ENCODE peak calls at places on chromosomes 13 and 19, in six cellular contexts. One of them, this sample, is unnamed.
A peak's percentile ranks its signal among the peaks of the same experiment; 100 is the strongest.

GRCh38 chr19:17950310-17951150 is 16.4 kb upstream of the KCNN1 start:
- ATAC-seq in GM12878: peak; percentile 9
- ATAC-seq in K562: no peak
- ATAC-seq in upper lobe of left lung: no peak
- ATAC-seq in HepG2: no peak
- ATAC-seq in A549: peak; percentile 22
- ATAC-seq in this sample: no peak

GRCh38 chr13:110349239-110349638 is 42.2 kb downstream of the COL4A2 start:
- ATAC-seq in A549: no peak
- ATAC-seq in upper lobe of left lung: no peak
- ATAC-seq in GM12878: no peak
- ATAC-seq in HepG2: no peak
- ATAC-seq in K562: no peak
- ATAC-seq in this sample: no peak

GRCh38 chr19:39515551-39516191 is 732 bp downstream of the SELENOV start:
- ATAC-seq in upper lobe of left lung: peak; percentile 38
- ATAC-seq in HepG2: peak; percentile 47
- ATAC-seq in GM12878: no peak
- ATAC-seq in K562: no peak
- ATAC-seq in A549: peak; percentile 26
- ATAC-seq in this sample: peak; percentile 28

GRCh38 chr13:32299893-32300292 is 15.3 kb downstream of the ZAR1L start:
- ATAC-seq in upper lobe of left lung: no peak
- ATAC-seq in A549: no peak
- ATAC-seq in K562: no peak
- ATAC-seq in HepG2: no peak
- ATAC-seq in GM12878: no peak
- ATAC-seq in this sample: no peak

GRCh38 chr19:40279761-40280607 is 5.2 kb downstream of the AKT2 start:
- ATAC-seq in GM12878: peak; percentile 54
- ATAC-seq in K562: no peak
- ATAC-seq in A549: no peak
- ATAC-seq in upper lobe of left lung: no peak
- ATAC-seq in HepG2: no peak
- ATAC-seq in this sample: no peak

GRCh38 chr19:56324425-56324824 is 9.8 kb upstream of the ZSCAN5A start:
- ATAC-seq in HepG2: no peak
- ATAC-seq in GM12878: no peak
- ATAC-seq in K562: no peak
- ATAC-seq in A549: no peak
- ATAC-seq in upper lobe of left lung: no peak
- ATAC-seq in this sample: no peak

GRCh38 chr13:40469581-40470282 is 196.7 kb downstream of the FOXO1 start:
- ATAC-seq in K562: no peak
- ATAC-seq in upper lobe of left lung: no peak
- ATAC-seq in GM12878: no peak
- ATAC-seq in A549: no peak
- ATAC-seq in HepG2: peak; percentile 38
- ATAC-seq in this sample: no peak

GRCh38 chr19:44869728-44870470 is 21.2 kb upstream of the TOMM40 start:
- ATAC-seq in GM12878: no peak
- ATAC-seq in upper lobe of left lung: peak; percentile 62
- ATAC-seq in A549: no peak
- ATAC-seq in K562: no peak
- ATAC-seq in HepG2: peak; percentile 13
- ATAC-seq in this sample: no peak

GRCh38 chr13:105936816-105937215 is 598.6 kb downstream of the EFNB2 start:
- ATAC-seq in K562: no peak
- ATAC-seq in A549: no peak
- ATAC-seq in HepG2: no peak
- ATAC-seq in GM12878: no peak
- ATAC-seq in upper lobe of left lung: no peak
- ATAC-seq in this sample: no peak

GRCh38 chr13:41988244-41988643 is 27.3 kb upstream of the VWA8 start:
- ATAC-seq in GM12878: no peak
- ATAC-seq in HepG2: no peak
- ATAC-seq in upper lobe of left lung: no peak
- ATAC-seq in K562: no peak
- ATAC-seq in A549: no peak
- ATAC-seq in this sample: no peak

GRCh38 chr13:75492389-75492788 is 10.4 kb upstream of the TBC1D4 start:
- ATAC-seq in HepG2: no peak
- ATAC-seq in upper lobe of left lung: no peak
- ATAC-seq in GM12878: no peak
- ATAC-seq in A549: no peak
- ATAC-seq in K562: no peak
- ATAC-seq in this sample: no peak

GRCh38 chr19:33804021-33804799 is 7.5 kb downstream of the KCTD15 start:
- ATAC-seq in GM12878: no peak
- ATAC-seq in K562: no peak
- ATAC-seq in upper lobe of left lung: peak; percentile 39
- ATAC-seq in A549: peak; percentile 86
- ATAC-seq in HepG2: peak; percentile 93
- ATAC-seq in this sample: peak; percentile 90

GRCh38 chr13:35723061-35723461 is 246.6 kb upstream of the MAB21L1 start:
- ATAC-seq in HepG2: no peak
- ATAC-seq in upper lobe of left lung: peak; percentile 78
- ATAC-seq in K562: no peak
- ATAC-seq in A549: no peak
- ATAC-seq in GM12878: no peak
- ATAC-seq in this sample: peak; percentile 81

GRCh38 chr19:5340637-5341447 is at the start of gene PTPRS:
- ATAC-seq in upper lobe of left lung: peak; percentile 92
- ATAC-seq in GM12878: peak; percentile 59
- ATAC-seq in K562: peak; percentile 90
- ATAC-seq in A549: peak; percentile 69
- ATAC-seq in HepG2: peak; percentile 53
- ATAC-seq in this sample: peak; percentile 94

GRCh38 chr19:496333-496634 is at the start of gene MADCAM1:
- ATAC-seq in HepG2: no peak
- ATAC-seq in K562: no peak
- ATAC-seq in A549: no peak
- ATAC-seq in upper lobe of left lung: no peak
- ATAC-seq in GM12878: no peak
- ATAC-seq in this sample: no peak

GRCh38 chr19:3276341-3276799 is 51.9 kb downstream of the CELF5 start:
- ATAC-seq in HepG2: peak; percentile 66
- ATAC-seq in upper lobe of left lung: no peak
- ATAC-seq in K562: peak; percentile 84
- ATAC-seq in A549: peak; percentile 77
- ATAC-seq in GM12878: peak; percentile 41
- ATAC-seq in this sample: peak; percentile 26

GRCh38 chr19:3275068-3275582 is 50.7 kb downstream of the CELF5 start:
- ATAC-seq in GM12878: peak; percentile 71
- ATAC-seq in HepG2: peak; percentile 74
- ATAC-seq in K562: peak; percentile 76
- ATAC-seq in A549: peak; percentile 82
- ATAC-seq in upper lobe of left lung: no peak
- ATAC-seq in this sample: no peak

GRCh38 chr19:3274245-3275067 is 50.0 kb downstream of the CELF5 start:
- ATAC-seq in A549: no peak
- ATAC-seq in K562: no peak
- ATAC-seq in GM12878: no peak
- ATAC-seq in upper lobe of left lung: no peak
- ATAC-seq in HepG2: no peak
- ATAC-seq in this sample: no peak

GRCh38 chr19:3277649-3278048 is 53.2 kb downstream of the CELF5 start:
- ATAC-seq in HepG2: no peak
- ATAC-seq in upper lobe of left lung: no peak
- ATAC-seq in GM12878: no peak
- ATAC-seq in A549: no peak
- ATAC-seq in K562: no peak
- ATAC-seq in this sample: no peak

GRCh38 chr19:3275583-3276340 is 51.3 kb downstream of the CELF5 start:
- ATAC-seq in GM12878: peak; percentile 90
- ATAC-seq in A549: peak; percentile 85
- ATAC-seq in K562: peak; percentile 91
- ATAC-seq in HepG2: peak; percentile 78
- ATAC-seq in upper lobe of left lung: peak; percentile 80
- ATAC-seq in this sample: peak; percentile 32
- TF ChIP-seq EP300 in GM12878: no peak
- TF ChIP-seq EP300 in A549: no peak
- TF ChIP-seq EP300 in K562: no peak
- TF ChIP-seq EP300 in HepG2: no peak
- TF ChIP-seq EP300 in upper lobe of left lung: no peak
- TF ChIP-seq EP300 in this sample: no peak

GRCh38 chr19:19063183-19064097 is at the start of gene SLC25A42:
- ATAC-seq in GM12878: peak; percentile 97
- ATAC-seq in HepG2: peak; percentile 95
- ATAC-seq in A549: peak; percentile 99
- ATAC-seq in upper lobe of left lung: peak; percentile 97
- ATAC-seq in K562: peak; percentile 87
- ATAC-seq in this sample: peak; percentile 98
- TF ChIP-seq EP300 in GM12878: no peak
- TF ChIP-seq EP300 in HepG2: no peak
- TF ChIP-seq EP300 in A549: no peak
- TF ChIP-seq EP300 in upper lobe of left lung: no peak
- TF ChIP-seq EP300 in K562: no peak
- TF ChIP-seq EP300 in this sample: no peak

DNA sequence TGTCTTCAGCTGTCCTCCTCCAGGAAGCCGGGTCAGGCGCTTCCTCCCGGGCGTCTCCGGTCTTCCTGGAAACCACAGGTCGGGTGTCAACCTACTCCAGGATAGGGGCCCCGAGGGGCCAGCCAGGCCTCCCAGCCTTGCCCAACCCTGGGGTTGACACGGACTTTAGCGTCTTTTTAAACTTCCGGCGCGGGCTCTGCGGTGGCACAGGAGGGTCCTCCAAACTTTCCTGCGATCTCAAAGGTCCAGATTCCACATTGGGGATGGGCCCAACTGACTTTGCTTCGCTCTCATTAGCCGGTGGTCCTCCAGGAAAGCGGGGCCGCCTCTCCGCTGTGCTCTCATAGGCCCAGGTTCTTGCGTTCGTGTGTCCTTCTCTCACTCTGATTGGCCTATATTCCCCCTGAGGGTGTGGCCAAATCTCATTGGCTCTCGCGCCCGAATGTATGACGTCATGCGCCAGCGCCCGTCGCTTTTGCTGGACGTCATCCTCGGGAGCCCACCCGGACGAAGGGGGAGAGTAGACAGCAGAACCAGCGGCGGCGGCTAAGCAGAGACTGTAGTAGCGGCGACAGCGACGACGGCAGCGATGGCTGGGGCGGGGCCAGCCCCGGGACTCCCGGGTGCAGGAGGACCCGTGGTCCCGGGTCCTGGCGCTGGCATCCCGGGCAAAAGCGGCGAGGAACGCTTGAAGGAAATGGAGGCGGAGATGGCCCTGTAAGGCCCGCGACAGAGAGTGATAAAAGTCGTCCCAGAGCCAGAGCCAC is at the start of gene RBM42:
- ATAC-seq in K562: peak; percentile 100
- ATAC-seq in GM12878: peak; percentile 100
- ATAC-seq in A549: peak; percentile 100
- ATAC-seq in upper lobe of left lung: peak; percentile 100
- ATAC-seq in HepG2: peak; percentile 99
- ATAC-seq in this sample: peak; percentile 100
- TF ChIP-seq EP300 in K562: peak; percentile 12
- TF ChIP-seq EP300 in GM12878: no peak
- TF ChIP-seq EP300 in A549: no peak
- TF ChIP-seq EP300 in upper lobe of left lung: no peak
- TF ChIP-seq EP300 in HepG2: peak; percentile 43
- TF ChIP-seq EP300 in this sample: no peak

DNA sequence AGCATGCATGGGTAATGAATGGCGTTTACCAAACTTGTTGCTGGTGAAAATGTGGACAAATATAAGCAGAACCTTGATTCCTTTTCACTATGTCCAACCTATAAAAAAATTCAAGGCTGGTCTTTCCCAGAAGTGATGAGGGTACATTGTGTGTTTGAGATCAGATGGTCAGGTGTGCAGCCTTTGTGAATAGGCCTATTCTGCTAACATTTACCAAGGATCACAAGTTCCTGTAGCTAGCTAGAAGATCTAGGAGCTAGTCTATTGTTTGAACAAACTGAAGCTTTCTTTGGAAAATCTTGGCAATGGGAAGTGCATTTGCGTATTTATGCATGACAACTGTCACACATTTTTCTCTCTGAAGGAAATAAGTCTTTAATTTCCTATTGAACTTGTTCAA is 489.6 kb downstream of the KLF5 start:
- ATAC-seq in K562: no peak
- ATAC-seq in upper lobe of left lung: no peak
- ATAC-seq in HepG2: no peak
- ATAC-seq in GM12878: no peak
- ATAC-seq in A549: no peak
- ATAC-seq in this sample: no peak
- TF ChIP-seq EP300 in K562: no peak
- TF ChIP-seq EP300 in upper lobe of left lung: no peak
- TF ChIP-seq EP300 in HepG2: no peak
- TF ChIP-seq EP300 in GM12878: no peak
- TF ChIP-seq EP300 in A549: no peak
- TF ChIP-seq EP300 in this sample: no peak

This sample was measured in gastroesophageal sphincter.